ENCODE peak calls at places on chromosomes 6 and 20, in eight cellular contexts. One of them, this sample, is unnamed.

GRCh38 chr6:33718713-33719112 is 7.2 kb upstream of the UQCC2 start:
- DNase-seq in effector CD4-positive, alpha-beta T cell: no peak
- DNase-seq in tibial nerve: no peak
- DNase-seq in activated CD8-positive, alpha-beta memory T cell treated with anti-CD3 and anti-CD28 coated beads for 24 hours: no peak
- DNase-seq in MCF 10A: no peak
- DNase-seq in activated T-helper 2 cell treated with anti-CD3 and anti-CD28 coated beads, Interferon-gamma antibody, Interleukin-2, Interleukin-4, amounts not matched to agents 10 μg/mL and 5 μg/mL and 100 μg/mL, durations not matched to agents 14 hours and 24 hours and 36 hours: no peak
- DNase-seq in HFFc6: no peak
- DNase-seq in left ventricle myocardium inferior: no peak
- DNase-seq in this sample: no peak

GRCh38 chr20:51752343-51752951 is 15.7 kb downstream of the ATP9A start:
- DNase-seq in HFFc6: peak; percentile 93
- DNase-seq in activated T-helper 2 cell treated with anti-CD3 and anti-CD28 coated beads, Interferon-gamma antibody, Interleukin-2, Interleukin-4, amounts not matched to agents 10 μg/mL and 5 μg/mL and 100 μg/mL, durations not matched to agents 14 hours and 24 hours and 36 hours: no peak
- DNase-seq in left ventricle myocardium inferior: no peak
- DNase-seq in effector CD4-positive, alpha-beta T cell: no peak
- DNase-seq in MCF 10A: peak; percentile 62
- DNase-seq in tibial nerve: no peak
- DNase-seq in activated CD8-positive, alpha-beta memory T cell treated with anti-CD3 and anti-CD28 coated beads for 24 hours: no peak
- DNase-seq in this sample: no peak

GRCh38 chr6:10411131-10411914 is 3.6 kb downstream of the TFAP2A start:
- DNase-seq in activated CD8-positive, alpha-beta memory T cell treated with anti-CD3 and anti-CD28 coated beads for 24 hours: no peak
- DNase-seq in MCF 10A: no peak
- DNase-seq in HFFc6: no peak
- DNase-seq in activated T-helper 2 cell treated with anti-CD3 and anti-CD28 coated beads, Interferon-gamma antibody, Interleukin-2, Interleukin-4, amounts not matched to agents 10 μg/mL and 5 μg/mL and 100 μg/mL, durations not matched to agents 14 hours and 24 hours and 36 hours: no peak
- DNase-seq in left ventricle myocardium inferior: no peak
- DNase-seq in effector CD4-positive, alpha-beta T cell: no peak
- DNase-seq in tibial nerve: no peak
- DNase-seq in this sample: no peak

GRCh38 chr6:30703011-30703410 is 12.2 kb upstream of the NRM start:
- DNase-seq in MCF 10A: no peak
- DNase-seq in effector CD4-positive, alpha-beta T cell: no peak
- DNase-seq in HFFc6: no peak
- DNase-seq in left ventricle myocardium inferior: no peak
- DNase-seq in tibial nerve: no peak
- DNase-seq in activated T-helper 2 cell treated with anti-CD3 and anti-CD28 coated beads, Interferon-gamma antibody, Interleukin-2, Interleukin-4, amounts not matched to agents 10 μg/mL and 5 μg/mL and 100 μg/mL, durations not matched to agents 14 hours and 24 hours and 36 hours: no peak
- DNase-seq in activated CD8-positive, alpha-beta memory T cell treated with anti-CD3 and anti-CD28 coated beads for 24 hours: no peak
- DNase-seq in this sample: no peak

GRCh38 chr20:52160049-52160448 is 31.5 kb downstream of the ZFP64 start:
- DNase-seq in MCF 10A: no peak
- DNase-seq in left ventricle myocardium inferior: no peak
- DNase-seq in tibial nerve: no peak
- DNase-seq in HFFc6: no peak
- DNase-seq in activated CD8-positive, alpha-beta memory T cell treated with anti-CD3 and anti-CD28 coated beads for 24 hours: no peak
- DNase-seq in activated T-helper 2 cell treated with anti-CD3 and anti-CD28 coated beads, Interferon-gamma antibody, Interleukin-2, Interleukin-4, amounts not matched to agents 10 μg/mL and 5 μg/mL and 100 μg/mL, durations not matched to agents 14 hours and 24 hours and 36 hours: no peak
- DNase-seq in effector CD4-positive, alpha-beta T cell: no peak
- DNase-seq in this sample: no peak

GRCh38 chr20:21622097-21622496 is 83.4 kb upstream of the PAX1 start:
- DNase-seq in HFFc6: no peak
- DNase-seq in effector CD4-positive, alpha-beta T cell: no peak
- DNase-seq in left ventricle myocardium inferior: no peak
- DNase-seq in activated CD8-positive, alpha-beta memory T cell treated with anti-CD3 and anti-CD28 coated beads for 24 hours: no peak
- DNase-seq in MCF 10A: no peak
- DNase-seq in activated T-helper 2 cell treated with anti-CD3 and anti-CD28 coated beads, Interferon-gamma antibody, Interleukin-2, Interleukin-4, amounts not matched to agents 10 μg/mL and 5 μg/mL and 100 μg/mL, durations not matched to agents 14 hours and 24 hours and 36 hours: no peak
- DNase-seq in tibial nerve: no peak
- DNase-seq in this sample: no peak

GRCh38 chr20:57651977-57652864 is 32.0 kb upstream of the ZBP1 start:
- DNase-seq in effector CD4-positive, alpha-beta T cell: no peak
- DNase-seq in left ventricle myocardium inferior: no peak
- DNase-seq in HFFc6: no peak
- DNase-seq in tibial nerve: no peak
- DNase-seq in activated T-helper 2 cell treated with anti-CD3 and anti-CD28 coated beads, Interferon-gamma antibody, Interleukin-2, Interleukin-4, amounts not matched to agents 10 μg/mL and 5 μg/mL and 100 μg/mL, durations not matched to agents 14 hours and 24 hours and 36 hours: no peak
- DNase-seq in activated CD8-positive, alpha-beta memory T cell treated with anti-CD3 and anti-CD28 coated beads for 24 hours: peak; percentile 41
- DNase-seq in MCF 10A: no peak
- DNase-seq in this sample: no peak

GRCh38 chr6:49849121-49849907 is 17.0 kb downstream of the CRISP1 start:
- DNase-seq in HFFc6: peak; percentile 57
- DNase-seq in left ventricle myocardium inferior: no peak
- DNase-seq in MCF 10A: peak; percentile 55
- DNase-seq in activated T-helper 2 cell treated with anti-CD3 and anti-CD28 coated beads, Interferon-gamma antibody, Interleukin-2, Interleukin-4, amounts not matched to agents 10 μg/mL and 5 μg/mL and 100 μg/mL, durations not matched to agents 14 hours and 24 hours and 36 hours: no peak
- DNase-seq in tibial nerve: no peak
- DNase-seq in effector CD4-positive, alpha-beta T cell: no peak
- DNase-seq in activated CD8-positive, alpha-beta memory T cell treated with anti-CD3 and anti-CD28 coated beads for 24 hours: no peak
- DNase-seq in this sample: peak; percentile 71

GRCh38 chr6:48474136-48474535 is 363.1 kb upstream of the PTCHD4 start:
- DNase-seq in tibial nerve: no peak
- DNase-seq in MCF 10A: no peak
- DNase-seq in left ventricle myocardium inferior: no peak
- DNase-seq in HFFc6: no peak
- DNase-seq in activated T-helper 2 cell treated with anti-CD3 and anti-CD28 coated beads, Interferon-gamma antibody, Interleukin-2, Interleukin-4, amounts not matched to agents 10 μg/mL and 5 μg/mL and 100 μg/mL, durations not matched to agents 14 hours and 24 hours and 36 hours: no peak
- DNase-seq in effector CD4-positive, alpha-beta T cell: no peak
- DNase-seq in activated CD8-positive, alpha-beta memory T cell treated with anti-CD3 and anti-CD28 coated beads for 24 hours: no peak
- DNase-seq in this sample: no peak

GRCh38 chr6:5121479-5121878 is 36.3 kb downstream of the PPP1R3G start:
- DNase-seq in tibial nerve: no peak
- DNase-seq in MCF 10A: no peak
- DNase-seq in effector CD4-positive, alpha-beta T cell: no peak
- DNase-seq in HFFc6: no peak
- DNase-seq in activated CD8-positive, alpha-beta memory T cell treated with anti-CD3 and anti-CD28 coated beads for 24 hours: no peak
- DNase-seq in activated T-helper 2 cell treated with anti-CD3 and anti-CD28 coated beads, Interferon-gamma antibody, Interleukin-2, Interleukin-4, amounts not matched to agents 10 μg/mL and 5 μg/mL and 100 μg/mL, durations not matched to agents 14 hours and 24 hours and 36 hours: no peak
- DNase-seq in left ventricle myocardium inferior: peak; percentile 69
- DNase-seq in this sample: no peak

GRCh38 chr6:109073344-109074235 is 21.1 kb downstream of the SESN1 start:
- DNase-seq in tibial nerve: no peak
- DNase-seq in activated CD8-positive, alpha-beta memory T cell treated with anti-CD3 and anti-CD28 coated beads for 24 hours: no peak
- DNase-seq in left ventricle myocardium inferior: no peak
- DNase-seq in effector CD4-positive, alpha-beta T cell: peak; percentile 60
- DNase-seq in HFFc6: peak; percentile 60
- DNase-seq in activated T-helper 2 cell treated with anti-CD3 and anti-CD28 coated beads, Interferon-gamma antibody, Interleukin-2, Interleukin-4, amounts not matched to agents 10 μg/mL and 5 μg/mL and 100 μg/mL, durations not matched to agents 14 hours and 24 hours and 36 hours: no peak
- DNase-seq in MCF 10A: peak; percentile 85
- DNase-seq in this sample: peak; percentile 77

GRCh38 chr6:53151676-53152075 is 3.0 kb upstream of the GCM1 start:
- DNase-seq in effector CD4-positive, alpha-beta T cell: no peak
- DNase-seq in left ventricle myocardium inferior: no peak
- DNase-seq in activated T-helper 2 cell treated with anti-CD3 and anti-CD28 coated beads, Interferon-gamma antibody, Interleukin-2, Interleukin-4, amounts not matched to agents 10 μg/mL and 5 μg/mL and 100 μg/mL, durations not matched to agents 14 hours and 24 hours and 36 hours: no peak
- DNase-seq in HFFc6: no peak
- DNase-seq in MCF 10A: peak; percentile 18
- DNase-seq in tibial nerve: no peak
- DNase-seq in activated CD8-positive, alpha-beta memory T cell treated with anti-CD3 and anti-CD28 coated beads for 24 hours: no peak
- DNase-seq in this sample: no peak

GRCh38 chr6:167678102-167679101 is 148.3 kb upstream of the AFDN start:
- DNase-seq in MCF 10A: no peak
- DNase-seq in tibial nerve: no peak
- DNase-seq in activated T-helper 2 cell treated with anti-CD3 and anti-CD28 coated beads, Interferon-gamma antibody, Interleukin-2, Interleukin-4, amounts not matched to agents 10 μg/mL and 5 μg/mL and 100 μg/mL, durations not matched to agents 14 hours and 24 hours and 36 hours: no peak
- DNase-seq in left ventricle myocardium inferior: peak; percentile 62
- DNase-seq in effector CD4-positive, alpha-beta T cell: no peak
- DNase-seq in activated CD8-positive, alpha-beta memory T cell treated with anti-CD3 and anti-CD28 coated beads for 24 hours: no peak
- DNase-seq in HFFc6: no peak
- DNase-seq in this sample: no peak

GRCh38 chr20:50146732-50147662 is 6.5 kb downstream of the PEDS1 start:
- DNase-seq in activated T-helper 2 cell treated with anti-CD3 and anti-CD28 coated beads, Interferon-gamma antibody, Interleukin-2, Interleukin-4, amounts not matched to agents 10 μg/mL and 5 μg/mL and 100 μg/mL, durations not matched to agents 14 hours and 24 hours and 36 hours: peak; percentile 76
- DNase-seq in left ventricle myocardium inferior: no peak
- DNase-seq in HFFc6: no peak
- DNase-seq in MCF 10A: peak; percentile 81
- DNase-seq in effector CD4-positive, alpha-beta T cell: peak; percentile 70
- DNase-seq in activated CD8-positive, alpha-beta memory T cell treated with anti-CD3 and anti-CD28 coated beads for 24 hours: peak; percentile 86
- DNase-seq in tibial nerve: no peak
- DNase-seq in this sample: peak; percentile 39

GRCh38 chr6:133548409-133548808 is 307.3 kb downstream of the EYA4 start:
- DNase-seq in left ventricle myocardium inferior: no peak
- DNase-seq in activated T-helper 2 cell treated with anti-CD3 and anti-CD28 coated beads, Interferon-gamma antibody, Interleukin-2, Interleukin-4, amounts not matched to agents 10 μg/mL and 5 μg/mL and 100 μg/mL, durations not matched to agents 14 hours and 24 hours and 36 hours: no peak
- DNase-seq in MCF 10A: no peak
- DNase-seq in HFFc6: peak; percentile 41
- DNase-seq in tibial nerve: no peak
- DNase-seq in effector CD4-positive, alpha-beta T cell: no peak
- DNase-seq in activated CD8-positive, alpha-beta memory T cell treated with anti-CD3 and anti-CD28 coated beads for 24 hours: no peak
- DNase-seq in this sample: no peak

GRCh38 chr6:25061289-25061945 is 125.7 kb upstream of the RIPOR2 start:
- DNase-seq in activated T-helper 2 cell treated with anti-CD3 and anti-CD28 coated beads, Interferon-gamma antibody, Interleukin-2, Interleukin-4, amounts not matched to agents 10 μg/mL and 5 μg/mL and 100 μg/mL, durations not matched to agents 14 hours and 24 hours and 36 hours: no peak
- DNase-seq in effector CD4-positive, alpha-beta T cell: no peak
- DNase-seq in HFFc6: no peak
- DNase-seq in tibial nerve: no peak
- DNase-seq in activated CD8-positive, alpha-beta memory T cell treated with anti-CD3 and anti-CD28 coated beads for 24 hours: no peak
- DNase-seq in left ventricle myocardium inferior: no peak
- DNase-seq in MCF 10A: no peak
- DNase-seq in this sample: no peak

GRCh38 chr6:31945154-31945506 is 765 bp upstream of the CFB start:
- DNase-seq in tibial nerve: no peak
- DNase-seq in activated CD8-positive, alpha-beta memory T cell treated with anti-CD3 and anti-CD28 coated beads for 24 hours: no peak
- DNase-seq in MCF 10A: no peak
- DNase-seq in effector CD4-positive, alpha-beta T cell: no peak
- DNase-seq in HFFc6: no peak
- DNase-seq in activated T-helper 2 cell treated with anti-CD3 and anti-CD28 coated beads, Interferon-gamma antibody, Interleukin-2, Interleukin-4, amounts not matched to agents 10 μg/mL and 5 μg/mL and 100 μg/mL, durations not matched to agents 14 hours and 24 hours and 36 hours: no peak
- DNase-seq in left ventricle myocardium inferior: no peak
- DNase-seq in this sample: no peak

GRCh38 chr6:125170376-125170775 is 16.8 kb downstream of the TPD52L1 start:
- DNase-seq in activated CD8-positive, alpha-beta memory T cell treated with anti-CD3 and anti-CD28 coated beads for 24 hours: no peak
- DNase-seq in HFFc6: peak; percentile 25
- DNase-seq in tibial nerve: no peak
- DNase-seq in effector CD4-positive, alpha-beta T cell: no peak
- DNase-seq in MCF 10A: peak; percentile 85
- DNase-seq in left ventricle myocardium inferior: no peak
- DNase-seq in activated T-helper 2 cell treated with anti-CD3 and anti-CD28 coated beads, Interferon-gamma antibody, Interleukin-2, Interleukin-4, amounts not matched to agents 10 μg/mL and 5 μg/mL and 100 μg/mL, durations not matched to agents 14 hours and 24 hours and 36 hours: no peak
- DNase-seq in this sample: no peak

GRCh38 chr20:35252037-35252461 is 25.6 kb downstream of the MMP24 start:
- DNase-seq in left ventricle myocardium inferior: no peak
- DNase-seq in HFFc6: no peak
- DNase-seq in effector CD4-positive, alpha-beta T cell: no peak
- DNase-seq in MCF 10A: no peak
- DNase-seq in activated CD8-positive, alpha-beta memory T cell treated with anti-CD3 and anti-CD28 coated beads for 24 hours: no peak
- DNase-seq in activated T-helper 2 cell treated with anti-CD3 and anti-CD28 coated beads, Interferon-gamma antibody, Interleukin-2, Interleukin-4, amounts not matched to agents 10 μg/mL and 5 μg/mL and 100 μg/mL, durations not matched to agents 14 hours and 24 hours and 36 hours: peak; percentile 44
- DNase-seq in tibial nerve: no peak
- DNase-seq in this sample: no peak

GRCh38 chr6:20919677-20920385 is 385.6 kb downstream of the CDKAL1 start:
- DNase-seq in tibial nerve: no peak
- DNase-seq in left ventricle myocardium inferior: no peak
- DNase-seq in activated T-helper 2 cell treated with anti-CD3 and anti-CD28 coated beads, Interferon-gamma antibody, Interleukin-2, Interleukin-4, amounts not matched to agents 10 μg/mL and 5 μg/mL and 100 μg/mL, durations not matched to agents 14 hours and 24 hours and 36 hours: no peak
- DNase-seq in effector CD4-positive, alpha-beta T cell: no peak
- DNase-seq in MCF 10A: no peak
- DNase-seq in HFFc6: no peak
- DNase-seq in activated CD8-positive, alpha-beta memory T cell treated with anti-CD3 and anti-CD28 coated beads for 24 hours: no peak
- DNase-seq in this sample: no peak

GRCh38 chr6:7050911-7051779 is 56.6 kb upstream of the RREB1 start:
- DNase-seq in effector CD4-positive, alpha-beta T cell: peak; percentile 7
- DNase-seq in tibial nerve: no peak
- DNase-seq in HFFc6: peak; percentile 74
- DNase-seq in activated T-helper 2 cell treated with anti-CD3 and anti-CD28 coated beads, Interferon-gamma antibody, Interleukin-2, Interleukin-4, amounts not matched to agents 10 μg/mL and 5 μg/mL and 100 μg/mL, durations not matched to agents 14 hours and 24 hours and 36 hours: no peak
- DNase-seq in MCF 10A: peak; percentile 89
- DNase-seq in left ventricle myocardium inferior: peak; percentile 36
- DNase-seq in activated CD8-positive, alpha-beta memory T cell treated with anti-CD3 and anti-CD28 coated beads for 24 hours: peak; percentile 67
- DNase-seq in this sample: no peak

GRCh38 chr20:31670371-31671228 is 32.9 kb downstream of the COX4I2 start:
- DNase-seq in activated T-helper 2 cell treated with anti-CD3 and anti-CD28 coated beads, Interferon-gamma antibody, Interleukin-2, Interleukin-4, amounts not matched to agents 10 μg/mL and 5 μg/mL and 100 μg/mL, durations not matched to agents 14 hours and 24 hours and 36 hours: no peak
- DNase-seq in HFFc6: no peak
- DNase-seq in left ventricle myocardium inferior: peak; percentile 78
- DNase-seq in MCF 10A: no peak
- DNase-seq in tibial nerve: peak; percentile 62
- DNase-seq in activated CD8-positive, alpha-beta memory T cell treated with anti-CD3 and anti-CD28 coated beads for 24 hours: no peak
- DNase-seq in effector CD4-positive, alpha-beta T cell: no peak
- DNase-seq in this sample: no peak

GRCh38 chr6:142746524-142746923 is 198.5 kb downstream of the HIVEP2 start:
- DNase-seq in MCF 10A: peak; percentile 40
- DNase-seq in tibial nerve: no peak
- DNase-seq in HFFc6: no peak
- DNase-seq in left ventricle myocardium inferior: no peak
- DNase-seq in effector CD4-positive, alpha-beta T cell: peak; percentile 17
- DNase-seq in activated CD8-positive, alpha-beta memory T cell treated with anti-CD3 and anti-CD28 coated beads for 24 hours: no peak
- DNase-seq in activated T-helper 2 cell treated with anti-CD3 and anti-CD28 coated beads, Interferon-gamma antibody, Interleukin-2, Interleukin-4, amounts not matched to agents 10 μg/mL and 5 μg/mL and 100 μg/mL, durations not matched to agents 14 hours and 24 hours and 36 hours: no peak
- DNase-seq in this sample: no peak

GRCh38 chr6:139369568-139370046 is 4.8 kb downstream of the CITED2 start:
- DNase-seq in left ventricle myocardium inferior: no peak
- DNase-seq in MCF 10A: peak; percentile 51
- DNase-seq in activated CD8-positive, alpha-beta memory T cell treated with anti-CD3 and anti-CD28 coated beads for 24 hours: no peak
- DNase-seq in activated T-helper 2 cell treated with anti-CD3 and anti-CD28 coated beads, Interferon-gamma antibody, Interleukin-2, Interleukin-4, amounts not matched to agents 10 μg/mL and 5 μg/mL and 100 μg/mL, durations not matched to agents 14 hours and 24 hours and 36 hours: no peak
- DNase-seq in effector CD4-positive, alpha-beta T cell: no peak
- DNase-seq in HFFc6: peak; percentile 83
- DNase-seq in tibial nerve: no peak
- DNase-seq in this sample: peak; percentile 63

GRCh38 chr6:132919476-132919875 is 105.1 kb downstream of the RPS12 start:
- DNase-seq in effector CD4-positive, alpha-beta T cell: no peak
- DNase-seq in MCF 10A: peak; percentile 82
- DNase-seq in HFFc6: peak; percentile 48
- DNase-seq in tibial nerve: peak; percentile 60
- DNase-seq in activated CD8-positive, alpha-beta memory T cell treated with anti-CD3 and anti-CD28 coated beads for 24 hours: no peak
- DNase-seq in activated T-helper 2 cell treated with anti-CD3 and anti-CD28 coated beads, Interferon-gamma antibody, Interleukin-2, Interleukin-4, amounts not matched to agents 10 μg/mL and 5 μg/mL and 100 μg/mL, durations not matched to agents 14 hours and 24 hours and 36 hours: no peak
- DNase-seq in left ventricle myocardium inferior: peak; percentile 69
- DNase-seq in this sample: no peak

GRCh38 chr6:30722280-30723112 is 2.3 kb downstream of the TUBB start:
- DNase-seq in effector CD4-positive, alpha-beta T cell: peak; percentile 80
- DNase-seq in activated CD8-positive, alpha-beta memory T cell treated with anti-CD3 and anti-CD28 coated beads for 24 hours: peak; percentile 96
- DNase-seq in MCF 10A: peak; percentile 86
- DNase-seq in activated T-helper 2 cell treated with anti-CD3 and anti-CD28 coated beads, Interferon-gamma antibody, Interleukin-2, Interleukin-4, amounts not matched to agents 10 μg/mL and 5 μg/mL and 100 μg/mL, durations not matched to agents 14 hours and 24 hours and 36 hours: peak; percentile 78
- DNase-seq in tibial nerve: peak; percentile 72
- DNase-seq in HFFc6: peak; percentile 71
- DNase-seq in left ventricle myocardium inferior: peak; percentile 84
- DNase-seq in this sample: peak; percentile 89

GRCh38 chr6:29516108-29516507 is 28.4 kb upstream of the MAS1L start:
- DNase-seq in HFFc6: no peak
- DNase-seq in effector CD4-positive, alpha-beta T cell: no peak
- DNase-seq in activated CD8-positive, alpha-beta memory T cell treated with anti-CD3 and anti-CD28 coated beads for 24 hours: no peak
- DNase-seq in activated T-helper 2 cell treated with anti-CD3 and anti-CD28 coated beads, Interferon-gamma antibody, Interleukin-2, Interleukin-4, amounts not matched to agents 10 μg/mL and 5 μg/mL and 100 μg/mL, durations not matched to agents 14 hours and 24 hours and 36 hours: no peak
- DNase-seq in left ventricle myocardium inferior: no peak
- DNase-seq in tibial nerve: no peak
- DNase-seq in MCF 10A: peak; percentile 86
- DNase-seq in this sample: no peak

GRCh38 chr6:1614767-1615650 is 5.3 kb downstream of the FOXC1 start:
- DNase-seq in effector CD4-positive, alpha-beta T cell: no peak
- DNase-seq in tibial nerve: no peak
- DNase-seq in activated CD8-positive, alpha-beta memory T cell treated with anti-CD3 and anti-CD28 coated beads for 24 hours: no peak
- DNase-seq in left ventricle myocardium inferior: no peak
- DNase-seq in activated T-helper 2 cell treated with anti-CD3 and anti-CD28 coated beads, Interferon-gamma antibody, Interleukin-2, Interleukin-4, amounts not matched to agents 10 μg/mL and 5 μg/mL and 100 μg/mL, durations not matched to agents 14 hours and 24 hours and 36 hours: no peak
- DNase-seq in HFFc6: no peak
- DNase-seq in MCF 10A: no peak
- DNase-seq in this sample: no peak

GRCh38 chr6:69846770-69847506 is 19.4 kb upstream of the COL19A1 start:
- DNase-seq in HFFc6: no peak
- DNase-seq in activated CD8-positive, alpha-beta memory T cell treated with anti-CD3 and anti-CD28 coated beads for 24 hours: no peak
- DNase-seq in effector CD4-positive, alpha-beta T cell: no peak
- DNase-seq in left ventricle myocardium inferior: no peak
- DNase-seq in activated T-helper 2 cell treated with anti-CD3 and anti-CD28 coated beads, Interferon-gamma antibody, Interleukin-2, Interleukin-4, amounts not matched to agents 10 μg/mL and 5 μg/mL and 100 μg/mL, durations not matched to agents 14 hours and 24 hours and 36 hours: no peak
- DNase-seq in MCF 10A: no peak
- DNase-seq in tibial nerve: no peak
- DNase-seq in this sample: no peak

GRCh38 chr6:43455034-43455747 is at the start of gene DLK2:
- DNase-seq in HFFc6: no peak
- DNase-seq in effector CD4-positive, alpha-beta T cell: peak; percentile 13
- DNase-seq in MCF 10A: no peak
- DNase-seq in left ventricle myocardium inferior: no peak
- DNase-seq in activated CD8-positive, alpha-beta memory T cell treated with anti-CD3 and anti-CD28 coated beads for 24 hours: peak; percentile 75
- DNase-seq in activated T-helper 2 cell treated with anti-CD3 and anti-CD28 coated beads, Interferon-gamma antibody, Interleukin-2, Interleukin-4, amounts not matched to agents 10 μg/mL and 5 μg/mL and 100 μg/mL, durations not matched to agents 14 hours and 24 hours and 36 hours: no peak
- DNase-seq in tibial nerve: no peak
- DNase-seq in this sample: no peak